ENCODE peak calls at places on chromosome 10, in five cellular contexts. C is CD8-positive, alpha-beta T cell; O is upper lobe of right lung; Q is RWPE1; H is GM13977. E is an unnamed sample.

GRCh38 chr10:20885678-20886077 is 11.4 kb downstream of the NEBL start:
- DNase-seq in C (no peak), O (no peak), Q (peak), H (no peak), E (no peak)

GRCh38 chr10:22368402-22368801 is 23.1 kb downstream of the SPAG6 start:
- DNase-seq in C (no peak), O (no peak), Q (no peak), H (no peak), E (no peak)

GRCh38 chr10:24331457-24331856 is 122.5 kb downstream of the KIAA1217 start:
- DNase-seq in C (no peak), O (no peak), Q (peak), H (no peak), E (no peak)

GRCh38 chr10:99595770-99596465 is 24.3 kb downstream of the SLC25A28 start:
- DNase-seq in C (no peak), O (no peak), Q (no peak), H (no peak), E (no peak)

GRCh38 chr10:62333135-62333889 is 40.9 kb upstream of the ZNF365 start:
- DNase-seq in C (no peak), O (no peak), Q (no peak), H (no peak), E (no peak)

GRCh38 chr10:110918269-110918632 is 729 bp downstream of the BBIP1 start:
- DNase-seq in C (peak), O (peak), Q (peak), H (no peak), E (no peak)

GRCh38 chr10:76675951-76676587 is 961.5 kb downstream of the KCNMA1 start:
- DNase-seq in C (no peak), O (no peak), Q (peak), H (no peak), E (no peak)

GRCh38 chr10:54470324-54470631 is 330.8 kb downstream of the PCDH15 start:
- DNase-seq in C (no peak), O (no peak), Q (no peak), H (no peak), E (no peak)

GRCh38 chr10:91034494-91035157 is 113.7 kb upstream of the ANKRD1 start:
- DNase-seq in C (no peak), O (peak), Q (peak), H (no peak), E (no peak)

GRCh38 chr10:1137499-1138163 is 81.4 kb downstream of the WDR37 start:
- DNase-seq in C (no peak), O (no peak), Q (no peak), H (no peak), E (no peak)

GRCh38 chr10:80187465-80188409 is 17.6 kb downstream of the ANXA11 start:
- DNase-seq in C (peak), O (no peak), Q (no peak), H (no peak), E (no peak)

GRCh38 chr10:72756674-72757385 is 64.9 kb downstream of the MCU start:
- DNase-seq in C (no peak), O (no peak), Q (no peak), H (no peak), E (no peak)

GRCh38 chr10:95096143-95096542 is 26.8 kb upstream of the CYP2C8 start:
- DNase-seq in C (no peak), O (no peak), Q (no peak), H (no peak), E (no peak)

GRCh38 chr10:77648472-77648871 is 10.9 kb upstream of the KCNMA1 start:
- DNase-seq in C (no peak), O (no peak), Q (peak), H (no peak), E (no peak)

GRCh38 chr10:51651063-51651462 is 48.3 kb downstream of the CSTF2T start:
- DNase-seq in C (no peak), O (no peak), Q (peak), H (no peak), E (no peak)

GRCh38 chr10:77626266-77626935 is 11.2 kb downstream of the KCNMA1 start:
- DNase-seq in C (no peak), O (no peak), Q (no peak), H (no peak), E (no peak)

GRCh38 chr10:46282460-46283216 is 4.2 kb upstream of the ANTXRL start:
- DNase-seq in C (peak), O (peak), Q (peak), H (peak), E (peak)

GRCh38 chr10:69250041-69250440 is 28.3 kb upstream of the HK1 start:
- DNase-seq in C (no peak), O (no peak), Q (no peak), H (no peak), E (no peak)

GRCh38 chr10:117548191-117548668 is 5.7 kb downstream of the EMX2 start:
- DNase-seq in C (no peak), O (no peak), Q (no peak), H (no peak), E (no peak)

GRCh38 chr10:87700031-87700796 is 40.5 kb downstream of the PAPSS2 start:
- DNase-seq in C (no peak), O (no peak), Q (peak), H (no peak), E (no peak)

GRCh38 chr10:77799352-77799751 is 127.2 kb downstream of the DLG5 start:
- DNase-seq in C (no peak), O (no peak), Q (no peak), H (no peak), E (no peak)

GRCh38 chr10:119396008-119396708 is 146.4 kb downstream of the RGS10 start:
- DNase-seq in C (no peak), O (no peak), Q (no peak), H (peak), E (no peak)

GRCh38 chr10:94085766-94086437 is 92.2 kb downstream of the PLCE1 start:
- DNase-seq in C (no peak), O (no peak), Q (no peak), H (no peak), E (no peak)

GRCh38 chr10:73593110-73593509 is 2.0 kb upstream of the USP54 start:
- DNase-seq in C (no peak), O (no peak), Q (no peak), H (no peak), E (no peak)

GRCh38 chr10:125161570-125162139 is 1.3 kb upstream of the CTBP2 start:
- DNase-seq in C (no peak), O (peak), Q (no peak), H (no peak), E (peak)
- TF ChIP-seq CTCF in C (no peak), O (peak), Q (peak), H (no peak), E (peak)

DNA sequence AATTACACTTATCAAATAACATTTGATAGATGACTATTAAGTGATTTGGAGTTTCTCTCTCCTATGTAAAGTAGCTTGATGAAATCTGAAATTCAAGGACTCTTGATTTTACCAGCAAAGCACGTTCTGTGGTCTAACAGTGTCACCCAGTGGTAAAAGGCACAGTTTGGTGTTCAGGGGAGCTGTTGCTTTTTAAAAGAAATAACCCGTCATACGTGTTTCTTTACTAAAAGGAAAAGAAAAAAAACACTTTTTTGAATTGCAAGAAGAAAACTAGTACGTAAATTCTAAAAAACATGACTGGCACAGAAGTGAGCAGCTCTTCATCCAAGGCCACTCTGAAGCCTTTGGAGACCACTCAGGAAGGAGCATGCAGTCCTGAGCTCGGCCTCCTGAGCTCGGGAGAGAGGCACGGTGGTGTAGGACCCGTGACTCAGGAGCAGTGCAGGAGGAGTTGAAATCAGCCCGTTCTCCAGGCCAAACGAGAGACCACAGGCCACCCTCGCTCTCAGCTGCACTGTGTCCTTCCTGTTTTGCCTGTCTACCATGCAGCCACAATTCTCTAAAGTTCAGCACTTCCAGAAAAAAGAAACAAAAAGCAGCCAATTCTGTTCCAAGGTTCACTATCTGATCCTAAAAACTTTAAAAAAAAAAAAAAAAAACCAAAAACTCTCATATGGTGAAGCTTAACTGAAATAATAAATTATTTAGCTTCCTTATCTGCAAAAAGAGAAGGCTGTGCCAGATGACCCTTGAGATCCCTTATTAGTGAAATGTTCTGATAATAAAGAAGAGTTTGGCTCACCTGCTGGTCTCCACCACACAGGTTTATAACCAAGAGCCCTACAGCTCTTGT is 212.6 kb upstream of the FRMD4A start:
- DNase-seq in C (no peak), O (peak), Q (no peak), H (no peak), E (no peak)
- TF ChIP-seq CTCF in C (peak), O (peak), Q (peak), H (peak), E (no peak)

GRCh38 chr10:6465437-6465836 is 114.6 kb downstream of the PRKCQ start:
- DNase-seq in C (no peak), O (no peak), Q (no peak), H (no peak), E (no peak)
- TF ChIP-seq CTCF in C (no peak), O (no peak), Q (no peak), H (no peak), E (no peak)

GRCh38 chr10:45155784-45156183 is 155.1 kb downstream of the ZNF22 start:
- DNase-seq in C (no peak), O (no peak), Q (no peak), H (no peak), E (no peak)
- TF ChIP-seq CTCF in C (no peak), O (no peak), Q (no peak), H (no peak), E (no peak)

GRCh38 chr10:31083765-31084184 is 52.1 kb upstream of the ZNF438 start:
- DNase-seq in C (peak), O (no peak), Q (peak), H (peak), E (peak)
- TF ChIP-seq CTCF in C (no peak), O (peak), Q (no peak), H (peak), E (peak)

GRCh38 chr10:107626862-107627261 is 462.4 kb upstream of the SORCS1 start:
- DNase-seq in C (no peak), O (no peak), Q (no peak), H (no peak), E (no peak)
- TF ChIP-seq CTCF in C (no peak), O (no peak), Q (no peak), H (no peak), E (no peak)

GRCh38 chr10:57333880-57334279 is 933.8 kb downstream of the IPMK start:
- DNase-seq in C (no peak), O (no peak), Q (no peak), H (no peak), E (no peak)
- TF ChIP-seq CTCF in C (no peak), O (no peak), Q (no peak), H (no peak), E (peak)

GRCh38 chr10:68242051-68242450 is 10.1 kb upstream of the ATOH7 start:
- DNase-seq in C (no peak), O (no peak), Q (no peak), H (no peak), E (no peak)
- TF ChIP-seq CTCF in C (no peak), O (no peak), Q (no peak), H (no peak), E (no peak)

DNA sequence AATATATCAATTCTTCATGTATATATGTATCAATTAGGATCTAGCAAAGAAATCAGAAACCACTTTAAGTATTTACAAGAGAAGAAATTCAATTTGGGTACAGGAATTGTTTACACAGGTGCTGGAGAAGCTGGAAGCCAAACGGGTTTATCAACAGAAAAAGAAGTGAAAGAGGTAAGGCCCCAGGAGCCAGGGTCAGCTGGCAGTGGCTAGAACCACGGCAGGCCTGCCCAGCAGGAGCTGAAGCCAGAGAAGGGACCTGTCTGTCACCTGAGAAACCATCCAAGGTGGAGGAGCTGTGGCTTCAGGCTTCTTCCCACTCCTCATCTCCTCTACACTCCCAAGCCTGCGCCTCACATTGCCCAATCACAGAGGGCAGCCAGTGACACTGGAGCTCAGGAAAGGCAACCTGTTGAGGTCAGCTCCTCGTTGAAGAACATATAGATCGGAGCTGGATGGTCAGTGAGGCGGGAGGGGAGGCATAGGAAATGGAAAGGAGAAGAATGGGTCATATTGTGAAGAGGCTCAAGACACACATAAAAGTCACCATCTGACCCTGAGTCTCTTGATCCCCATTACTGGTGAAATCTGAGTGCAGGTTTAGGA is 182.6 kb downstream of the REEP3 start:
- DNase-seq in C (no peak), O (no peak), Q (no peak), H (no peak), E (no peak)
- TF ChIP-seq CTCF in C (no peak), O (no peak), Q (no peak), H (no peak), E (no peak)

GRCh38 chr10:114770009-114770408 is 51.6 kb upstream of the FHIP2A start:
- DNase-seq in C (no peak), O (no peak), Q (no peak), H (no peak), E (no peak)

GRCh38 chr10:114772496-114773196 is 48.9 kb upstream of the FHIP2A start:
- DNase-seq in C (no peak), O (no peak), Q (no peak), H (no peak), E (no peak)

GRCh38 chr10:114771157-114771556 is 50.4 kb upstream of the FHIP2A start:
- DNase-seq in C (no peak), O (no peak), Q (no peak), H (no peak), E (no peak)

GRCh38 chr10:114771749-114772148 is 49.8 kb upstream of the FHIP2A start:
- DNase-seq in C (no peak), O (no peak), Q (no peak), H (no peak), E (no peak)

DNA sequence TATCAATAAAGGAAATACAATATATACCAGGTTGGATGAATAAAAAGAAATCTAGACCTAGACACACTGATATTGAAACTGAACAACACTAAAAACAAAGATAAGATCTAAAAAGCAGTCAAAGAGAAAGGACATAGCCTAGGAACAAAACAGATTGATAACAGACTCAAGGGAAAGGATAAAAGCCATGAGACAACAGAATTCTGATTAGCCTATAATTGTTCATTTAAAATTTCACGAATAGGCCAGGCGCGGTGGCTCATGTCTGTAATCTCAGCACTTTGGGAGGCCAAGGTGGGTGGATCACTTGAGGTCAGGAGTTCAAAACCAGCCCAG is 48.4 kb upstream of the FHIP2A start:
- DNase-seq in C (no peak), O (no peak), Q (no peak), H (no peak), E (no peak)
- TF ChIP-seq CTCF in C (no peak), O (no peak), Q (no peak), H (no peak), E (no peak)

E was measured in glutamatergic neuron.